ENCODE peak calls at places on chromosomes 7 and 10, in nine cellular contexts. One of them, this sample, is unnamed. For H3K27me3 and H3K4me1, the result is how much of the 10 kb centered on the place peaks cover.

GRCh38 chr10:29861811-29862505 is 197.4 kb downstream of the JCAD start:
- DNase-seq in cardiac muscle cell: no peak
- DNase-seq in CD8-positive, alpha-beta T cell: no peak
- DNase-seq in pancreas: no peak
- DNase-seq in uterus: no peak
- DNase-seq in HAP-1: no peak
- DNase-seq in body of pancreas: no peak
- DNase-seq in breast epithelium: no peak
- DNase-seq in Panc1: no peak
- DNase-seq in this sample: peak

GRCh38 chr7:95921543-95921942 is 149.2 kb downstream of the DYNC1I1 start:
- DNase-seq in cardiac muscle cell: no peak
- DNase-seq in CD8-positive, alpha-beta T cell: no peak
- DNase-seq in pancreas: no peak
- DNase-seq in uterus: no peak
- DNase-seq in HAP-1: no peak
- DNase-seq in body of pancreas: no peak
- DNase-seq in breast epithelium: no peak
- DNase-seq in Panc1: peak
- DNase-seq in this sample: no peak

GRCh38 chr7:112970771-112971170 is 115.9 kb downstream of the GPR85 start:
- DNase-seq in cardiac muscle cell: no peak
- DNase-seq in CD8-positive, alpha-beta T cell: no peak
- DNase-seq in pancreas: no peak
- DNase-seq in uterus: no peak
- DNase-seq in HAP-1: no peak
- DNase-seq in body of pancreas: no peak
- DNase-seq in breast epithelium: no peak
- DNase-seq in Panc1: no peak
- DNase-seq in this sample: no peak

GRCh38 chr7:42832672-42833071 is 79.2 kb downstream of the C7orf25 start:
- DNase-seq in cardiac muscle cell: no peak
- DNase-seq in CD8-positive, alpha-beta T cell: no peak
- DNase-seq in pancreas: no peak
- DNase-seq in uterus: no peak
- DNase-seq in HAP-1: no peak
- DNase-seq in body of pancreas: no peak
- DNase-seq in breast epithelium: no peak
- DNase-seq in Panc1: no peak
- DNase-seq in this sample: peak

GRCh38 chr7:149313981-149314380 is 52.0 kb downstream of the ZNF783 start:
- DNase-seq in cardiac muscle cell: no peak
- DNase-seq in CD8-positive, alpha-beta T cell: no peak
- DNase-seq in pancreas: no peak
- DNase-seq in uterus: no peak
- DNase-seq in HAP-1: no peak
- DNase-seq in body of pancreas: no peak
- DNase-seq in breast epithelium: no peak
- DNase-seq in Panc1: no peak
- DNase-seq in this sample: no peak

GRCh38 chr10:119724630-119725549 is 960 bp upstream of the INPP5F start:
- DNase-seq in cardiac muscle cell: peak
- DNase-seq in CD8-positive, alpha-beta T cell: no peak
- DNase-seq in pancreas: no peak
- DNase-seq in uterus: no peak
- DNase-seq in HAP-1: peak
- DNase-seq in body of pancreas: no peak
- DNase-seq in breast epithelium: no peak
- DNase-seq in Panc1: no peak
- DNase-seq in this sample: no peak

GRCh38 chr7:34198089-34198686 is 292.8 kb downstream of the BMPER start:
- DNase-seq in cardiac muscle cell: no peak
- DNase-seq in CD8-positive, alpha-beta T cell: no peak
- DNase-seq in pancreas: no peak
- DNase-seq in uterus: no peak
- DNase-seq in HAP-1: no peak
- DNase-seq in body of pancreas: no peak
- DNase-seq in breast epithelium: no peak
- DNase-seq in Panc1: no peak
- DNase-seq in this sample: no peak

GRCh38 chr7:150398108-150398964 is 19.2 kb downstream of the ZNF775 start:
- DNase-seq in cardiac muscle cell: peak
- DNase-seq in CD8-positive, alpha-beta T cell: no peak
- DNase-seq in pancreas: peak
- DNase-seq in uterus: no peak
- DNase-seq in HAP-1: no peak
- DNase-seq in body of pancreas: no peak
- DNase-seq in breast epithelium: no peak
- DNase-seq in Panc1: no peak
- DNase-seq in this sample: no peak

DNA sequence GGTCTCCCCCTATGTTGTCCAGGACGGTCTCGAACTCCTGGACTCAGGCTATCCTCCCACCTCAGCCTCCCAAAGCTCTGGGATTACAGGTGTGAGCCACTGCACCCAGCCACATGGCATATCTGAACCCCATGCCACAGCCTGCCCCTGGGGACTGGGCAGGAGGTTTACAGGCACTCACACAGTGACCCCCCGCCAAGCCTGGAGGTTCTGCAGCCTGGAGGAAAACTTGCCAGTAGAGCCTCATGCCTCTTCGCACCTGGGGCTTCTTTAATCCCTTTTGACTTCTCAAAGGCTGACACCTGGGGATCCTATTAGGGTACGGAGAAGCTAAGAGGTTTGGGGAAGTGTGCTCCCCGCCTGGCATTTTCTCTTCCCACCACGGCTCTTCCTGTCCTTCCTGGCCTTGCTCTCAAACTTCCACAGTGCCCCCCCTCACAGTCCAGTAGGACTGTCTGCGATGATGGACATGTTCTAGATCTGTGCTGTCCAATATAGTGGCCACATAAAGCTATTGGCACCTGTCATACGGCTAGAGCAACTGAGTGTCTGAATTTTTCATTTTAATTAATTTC is 11.4 kb upstream of the KCP start:
- DNase-seq in cardiac muscle cell: no peak
- DNase-seq in CD8-positive, alpha-beta T cell: no peak
- DNase-seq in pancreas: no peak
- DNase-seq in uterus: no peak
- DNase-seq in HAP-1: no peak
- DNase-seq in body of pancreas: no peak
- DNase-seq in breast epithelium: no peak
- DNase-seq in Panc1: no peak
- DNase-seq in this sample: no peak
- H3K27me3 ChIP-seq in cardiac muscle cell: under half
- H3K27me3 ChIP-seq in CD8-positive, alpha-beta T cell: under half
- H3K27me3 ChIP-seq in pancreas: under half
- H3K27me3 ChIP-seq in uterus: under half
- H3K27me3 ChIP-seq in HAP-1: under half
- H3K27me3 ChIP-seq in body of pancreas: under half
- H3K27me3 ChIP-seq in breast epithelium: under half
- H3K27me3 ChIP-seq in Panc1: under half
- H3K27me3 ChIP-seq in this sample: under half

DNA sequence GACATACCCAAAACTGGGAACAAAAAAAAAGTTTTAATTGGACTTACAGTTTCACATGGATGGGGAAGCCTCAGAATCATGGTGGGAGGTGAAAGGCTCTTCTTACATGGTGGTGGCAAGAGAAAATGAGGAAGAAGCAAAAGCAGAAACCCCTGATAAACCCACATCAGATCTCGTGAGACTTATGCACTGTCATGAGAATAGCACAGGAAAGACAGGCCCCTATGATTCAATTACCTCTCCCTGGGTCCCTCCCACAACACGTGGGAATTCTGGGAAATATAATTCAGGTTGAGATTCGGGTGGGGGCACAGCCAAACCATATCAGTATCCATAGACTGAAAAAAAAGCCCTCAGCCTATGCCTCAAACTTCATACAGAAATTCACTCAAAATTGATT is 647.2 kb downstream of the GRID1 start:
- DNase-seq in cardiac muscle cell: no peak
- DNase-seq in CD8-positive, alpha-beta T cell: no peak
- DNase-seq in pancreas: no peak
- DNase-seq in uterus: no peak
- DNase-seq in HAP-1: no peak
- DNase-seq in body of pancreas: no peak
- DNase-seq in breast epithelium: no peak
- DNase-seq in Panc1: no peak
- DNase-seq in this sample: no peak
- H3K4me1 ChIP-seq in cardiac muscle cell: under half
- H3K4me1 ChIP-seq in CD8-positive, alpha-beta T cell: under half
- H3K4me1 ChIP-seq in pancreas: under half
- H3K4me1 ChIP-seq in uterus: under half
- H3K4me1 ChIP-seq in HAP-1: under half
- H3K4me1 ChIP-seq in body of pancreas: under half
- H3K4me1 ChIP-seq in breast epithelium: under half
- H3K4me1 ChIP-seq in Panc1: under half
- H3K4me1 ChIP-seq in this sample: under half

DNA sequence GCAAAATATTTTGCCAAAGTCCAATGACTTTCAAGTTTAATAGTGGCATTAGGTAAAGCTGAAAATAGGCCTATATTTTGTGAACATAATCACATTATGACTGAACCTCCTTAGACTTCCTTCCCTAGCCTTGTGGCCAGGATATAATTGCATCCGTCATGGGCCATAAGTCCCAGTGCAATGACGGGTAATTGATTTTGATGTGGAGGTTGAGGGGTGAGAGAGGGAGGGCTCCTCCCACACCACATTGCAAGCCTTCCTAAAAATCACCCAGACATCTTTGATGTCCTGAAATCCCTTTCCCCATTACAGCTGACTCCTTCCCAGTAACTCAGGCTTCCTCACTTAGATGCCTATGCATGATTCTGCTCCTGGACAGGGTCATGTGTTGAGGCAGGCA is 25.6 kb downstream of the TAS2R41 start:
- DNase-seq in cardiac muscle cell: no peak
- DNase-seq in CD8-positive, alpha-beta T cell: no peak
- DNase-seq in pancreas: no peak
- DNase-seq in uterus: no peak
- DNase-seq in HAP-1: no peak
- DNase-seq in body of pancreas: no peak
- DNase-seq in breast epithelium: no peak
- DNase-seq in Panc1: no peak
- DNase-seq in this sample: no peak
- H3K4me3 ChIP-seq in cardiac muscle cell: no peak
- H3K4me3 ChIP-seq in CD8-positive, alpha-beta T cell: no peak
- H3K4me3 ChIP-seq in pancreas: no peak
- H3K4me3 ChIP-seq in uterus: no peak
- H3K4me3 ChIP-seq in HAP-1: no peak
- H3K4me3 ChIP-seq in body of pancreas: no peak
- H3K4me3 ChIP-seq in breast epithelium: no peak
- H3K4me3 ChIP-seq in Panc1: no peak
- H3K4me3 ChIP-seq in this sample: no peak

DNA sequence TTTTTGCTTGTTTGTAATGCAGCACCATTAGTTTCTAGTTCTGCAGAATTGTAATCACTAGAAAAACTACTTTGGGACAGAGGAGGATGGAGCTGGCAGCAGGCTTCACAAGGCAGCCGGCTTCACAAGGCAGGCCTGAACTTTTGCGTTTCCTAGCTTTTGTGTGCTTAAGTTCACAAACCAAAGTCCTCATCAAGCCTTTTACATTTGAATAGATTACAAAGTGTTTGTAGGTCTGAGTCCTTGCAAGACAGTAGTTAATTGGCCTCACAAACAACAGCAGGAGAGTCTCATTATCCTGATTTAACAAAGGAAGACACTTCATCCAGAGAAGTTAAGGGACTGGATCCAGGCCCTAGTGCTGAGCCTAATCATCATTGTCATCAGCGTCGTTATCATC is 147.8 kb upstream of the AUTS2 start:
- DNase-seq in cardiac muscle cell: no peak
- DNase-seq in CD8-positive, alpha-beta T cell: no peak
- DNase-seq in pancreas: no peak
- DNase-seq in uterus: no peak
- DNase-seq in HAP-1: peak
- DNase-seq in body of pancreas: no peak
- DNase-seq in breast epithelium: no peak
- DNase-seq in Panc1: no peak
- DNase-seq in this sample: no peak
- H3K27me3 ChIP-seq in cardiac muscle cell: under half
- H3K27me3 ChIP-seq in CD8-positive, alpha-beta T cell: under half
- H3K27me3 ChIP-seq in pancreas: under half
- H3K27me3 ChIP-seq in uterus: under half
- H3K27me3 ChIP-seq in HAP-1: under half
- H3K27me3 ChIP-seq in body of pancreas: under half
- H3K27me3 ChIP-seq in breast epithelium: under half
- H3K27me3 ChIP-seq in Panc1: under half
- H3K27me3 ChIP-seq in this sample: under half

GRCh38 chr7:128032605-128033235 is 1.5 kb upstream of the LRRC4 start:
- DNase-seq in cardiac muscle cell: no peak
- DNase-seq in CD8-positive, alpha-beta T cell: no peak
- DNase-seq in pancreas: peak
- DNase-seq in uterus: no peak
- DNase-seq in HAP-1: no peak
- DNase-seq in body of pancreas: no peak
- DNase-seq in breast epithelium: no peak
- DNase-seq in Panc1: no peak
- DNase-seq in this sample: no peak
- H3K4me1 ChIP-seq in cardiac muscle cell: under half
- H3K4me1 ChIP-seq in CD8-positive, alpha-beta T cell: under half
- H3K4me1 ChIP-seq in pancreas: under half
- H3K4me1 ChIP-seq in uterus: under half
- H3K4me1 ChIP-seq in HAP-1: under half
- H3K4me1 ChIP-seq in body of pancreas: under half
- H3K4me1 ChIP-seq in breast epithelium: under half
- H3K4me1 ChIP-seq in Panc1: under half
- H3K4me1 ChIP-seq in this sample: under half

GRCh38 chr10:76035728-76036409 is 604.4 kb downstream of the LRMDA start:
- DNase-seq in cardiac muscle cell: peak
- DNase-seq in CD8-positive, alpha-beta T cell: no peak
- DNase-seq in pancreas: no peak
- DNase-seq in uterus: peak
- DNase-seq in HAP-1: no peak
- DNase-seq in body of pancreas: no peak
- DNase-seq in breast epithelium: no peak
- DNase-seq in Panc1: no peak
- DNase-seq in this sample: no peak
- H3K4me3 ChIP-seq in cardiac muscle cell: no peak
- H3K4me3 ChIP-seq in CD8-positive, alpha-beta T cell: no peak
- H3K4me3 ChIP-seq in pancreas: no peak
- H3K4me3 ChIP-seq in uterus: no peak
- H3K4me3 ChIP-seq in HAP-1: no peak
- H3K4me3 ChIP-seq in body of pancreas: no peak
- H3K4me3 ChIP-seq in breast epithelium: no peak
- H3K4me3 ChIP-seq in Panc1: no peak
- H3K4me3 ChIP-seq in this sample: no peak

This sample was measured in thyroid gland.